ENCODE peak calls at places on chromosome 2, in nine cellular contexts. One of them, this sample, is unnamed.
A peak's percentile ranks its signal among the peaks of the same experiment; 100 is the strongest.

GRCh38 chr2:18603867-18604572 is 14.7 kb upstream of the NT5C1B start:
- DNase-seq in fibroblast of lung: no peak
- DNase-seq in brain microvascular endothelial cell: no peak
- DNase-seq in A673: no peak
- DNase-seq in dorsolateral prefrontal cortex: no peak
- DNase-seq in foreskin keratinocyte: no peak
- DNase-seq in GM23338: no peak
- DNase-seq in PC-9: no peak
- DNase-seq in endodermal cell: no peak
- DNase-seq in this sample: no peak

GRCh38 chr2:152055366-152056108 is 43.3 kb downstream of the CACNB4 start:
- DNase-seq in fibroblast of lung: peak; percentile 90
- DNase-seq in brain microvascular endothelial cell: peak; percentile 56
- DNase-seq in A673: peak; percentile 85
- DNase-seq in dorsolateral prefrontal cortex: no peak
- DNase-seq in foreskin keratinocyte: peak; percentile 75
- DNase-seq in GM23338: no peak
- DNase-seq in PC-9: no peak
- DNase-seq in endodermal cell: no peak
- DNase-seq in this sample: no peak

GRCh38 chr2:178271629-178272333 is 77.5 kb downstream of the OSBPL6 start:
- DNase-seq in fibroblast of lung: peak; percentile 84
- DNase-seq in brain microvascular endothelial cell: no peak
- DNase-seq in A673: no peak
- DNase-seq in dorsolateral prefrontal cortex: peak; percentile 21
- DNase-seq in foreskin keratinocyte: peak; percentile 68
- DNase-seq in GM23338: no peak
- DNase-seq in PC-9: no peak
- DNase-seq in endodermal cell: no peak
- DNase-seq in this sample: no peak

GRCh38 chr2:219060821-219061791 is at the start of gene IHH:
- DNase-seq in fibroblast of lung: peak; percentile 6
- DNase-seq in brain microvascular endothelial cell: no peak
- DNase-seq in A673: no peak
- DNase-seq in dorsolateral prefrontal cortex: no peak
- DNase-seq in foreskin keratinocyte: no peak
- DNase-seq in GM23338: peak; percentile 74
- DNase-seq in PC-9: peak; percentile 27
- DNase-seq in endodermal cell: peak; percentile 81
- DNase-seq in this sample: no peak

GRCh38 chr2:31735716-31736115 is 155.0 kb upstream of the SRD5A2 start:
- DNase-seq in fibroblast of lung: no peak
- DNase-seq in brain microvascular endothelial cell: no peak
- DNase-seq in A673: no peak
- DNase-seq in dorsolateral prefrontal cortex: no peak
- DNase-seq in foreskin keratinocyte: no peak
- DNase-seq in GM23338: no peak
- DNase-seq in PC-9: no peak
- DNase-seq in endodermal cell: no peak
- DNase-seq in this sample: no peak

GRCh38 chr2:173972636-173973035 is 7.5 kb upstream of the SP3 start:
- DNase-seq in fibroblast of lung: peak; percentile 70
- DNase-seq in brain microvascular endothelial cell: no peak
- DNase-seq in A673: no peak
- DNase-seq in dorsolateral prefrontal cortex: no peak
- DNase-seq in foreskin keratinocyte: peak; percentile 80
- DNase-seq in GM23338: no peak
- DNase-seq in PC-9: peak; percentile 95
- DNase-seq in endodermal cell: no peak
- DNase-seq in this sample: no peak

GRCh38 chr2:138391956-138392355 is 109.6 kb upstream of the SPOPL start:
- DNase-seq in fibroblast of lung: peak; percentile 8
- DNase-seq in brain microvascular endothelial cell: no peak
- DNase-seq in A673: no peak
- DNase-seq in dorsolateral prefrontal cortex: no peak
- DNase-seq in foreskin keratinocyte: peak; percentile 25
- DNase-seq in GM23338: no peak
- DNase-seq in PC-9: no peak
- DNase-seq in endodermal cell: no peak
- DNase-seq in this sample: no peak

GRCh38 chr2:134647607-134648256 is 71.1 kb downstream of the TMEM163 start:
- DNase-seq in fibroblast of lung: peak; percentile 2
- DNase-seq in brain microvascular endothelial cell: no peak
- DNase-seq in A673: no peak
- DNase-seq in dorsolateral prefrontal cortex: no peak
- DNase-seq in foreskin keratinocyte: no peak
- DNase-seq in GM23338: no peak
- DNase-seq in PC-9: no peak
- DNase-seq in endodermal cell: no peak
- DNase-seq in this sample: no peak

GRCh38 chr2:30233142-30233961 is 2.0 kb downstream of the LBH start:
- DNase-seq in fibroblast of lung: no peak
- DNase-seq in brain microvascular endothelial cell: no peak
- DNase-seq in A673: no peak
- DNase-seq in dorsolateral prefrontal cortex: no peak
- DNase-seq in foreskin keratinocyte: no peak
- DNase-seq in GM23338: no peak
- DNase-seq in PC-9: no peak
- DNase-seq in endodermal cell: peak; percentile 40
- DNase-seq in this sample: no peak

GRCh38 chr2:136113767-136114070 is 4.2 kb downstream of the CXCR4 start:
- DNase-seq in fibroblast of lung: no peak
- DNase-seq in brain microvascular endothelial cell: no peak
- DNase-seq in A673: no peak
- DNase-seq in dorsolateral prefrontal cortex: no peak
- DNase-seq in foreskin keratinocyte: no peak
- DNase-seq in GM23338: no peak
- DNase-seq in PC-9: no peak
- DNase-seq in endodermal cell: no peak
- DNase-seq in this sample: no peak

GRCh38 chr2:99101697-99102096 is 39.8 kb upstream of the C2orf15 start:
- DNase-seq in fibroblast of lung: no peak
- DNase-seq in brain microvascular endothelial cell: no peak
- DNase-seq in A673: peak; percentile 22
- DNase-seq in dorsolateral prefrontal cortex: no peak
- DNase-seq in foreskin keratinocyte: no peak
- DNase-seq in GM23338: peak; percentile 15
- DNase-seq in PC-9: no peak
- DNase-seq in endodermal cell: no peak
- DNase-seq in this sample: no peak

GRCh38 chr2:230472619-230473018 is 56.6 kb downstream of the SP100 start:
- DNase-seq in fibroblast of lung: peak; percentile 75
- DNase-seq in brain microvascular endothelial cell: peak; percentile 53
- DNase-seq in A673: no peak
- DNase-seq in dorsolateral prefrontal cortex: no peak
- DNase-seq in foreskin keratinocyte: peak; percentile 83
- DNase-seq in GM23338: no peak
- DNase-seq in PC-9: peak; percentile 18
- DNase-seq in endodermal cell: no peak
- DNase-seq in this sample: no peak

GRCh38 chr2:170937980-170938379 is 8.9 kb downstream of the GORASP2 start:
- DNase-seq in fibroblast of lung: no peak
- DNase-seq in brain microvascular endothelial cell: no peak
- DNase-seq in A673: no peak
- DNase-seq in dorsolateral prefrontal cortex: no peak
- DNase-seq in foreskin keratinocyte: no peak
- DNase-seq in GM23338: no peak
- DNase-seq in PC-9: no peak
- DNase-seq in endodermal cell: no peak
- DNase-seq in this sample: no peak

GRCh38 chr2:36322108-36322507 is 33.5 kb upstream of the CRIM1 start:
- DNase-seq in fibroblast of lung: peak; percentile 61
- DNase-seq in brain microvascular endothelial cell: peak; percentile 37
- DNase-seq in A673: peak; percentile 61
- DNase-seq in dorsolateral prefrontal cortex: no peak
- DNase-seq in foreskin keratinocyte: peak; percentile 40
- DNase-seq in GM23338: peak; percentile 67
- DNase-seq in PC-9: no peak
- DNase-seq in endodermal cell: no peak
- DNase-seq in this sample: no peak

GRCh38 chr2:109396338-109397180 is 217.2 kb downstream of the SEPTIN10 start:
- DNase-seq in fibroblast of lung: no peak
- DNase-seq in brain microvascular endothelial cell: no peak
- DNase-seq in A673: no peak
- DNase-seq in dorsolateral prefrontal cortex: no peak
- DNase-seq in foreskin keratinocyte: no peak
- DNase-seq in GM23338: peak; percentile 37
- DNase-seq in PC-9: no peak
- DNase-seq in endodermal cell: peak; percentile 73
- DNase-seq in this sample: no peak

GRCh38 chr2:167127135-167127534 is 238.9 kb downstream of the XIRP2 start:
- DNase-seq in fibroblast of lung: peak; percentile 31
- DNase-seq in brain microvascular endothelial cell: peak; percentile 44
- DNase-seq in A673: peak; percentile 40
- DNase-seq in dorsolateral prefrontal cortex: no peak
- DNase-seq in foreskin keratinocyte: peak; percentile 39
- DNase-seq in GM23338: peak; percentile 23
- DNase-seq in PC-9: no peak
- DNase-seq in endodermal cell: no peak
- DNase-seq in this sample: no peak

GRCh38 chr2:46942891-46943626 is 27.5 kb upstream of the MCFD2 start:
- DNase-seq in fibroblast of lung: no peak
- DNase-seq in brain microvascular endothelial cell: no peak
- DNase-seq in A673: no peak
- DNase-seq in dorsolateral prefrontal cortex: no peak
- DNase-seq in foreskin keratinocyte: no peak
- DNase-seq in GM23338: no peak
- DNase-seq in PC-9: no peak
- DNase-seq in endodermal cell: no peak
- DNase-seq in this sample: no peak

DNA sequence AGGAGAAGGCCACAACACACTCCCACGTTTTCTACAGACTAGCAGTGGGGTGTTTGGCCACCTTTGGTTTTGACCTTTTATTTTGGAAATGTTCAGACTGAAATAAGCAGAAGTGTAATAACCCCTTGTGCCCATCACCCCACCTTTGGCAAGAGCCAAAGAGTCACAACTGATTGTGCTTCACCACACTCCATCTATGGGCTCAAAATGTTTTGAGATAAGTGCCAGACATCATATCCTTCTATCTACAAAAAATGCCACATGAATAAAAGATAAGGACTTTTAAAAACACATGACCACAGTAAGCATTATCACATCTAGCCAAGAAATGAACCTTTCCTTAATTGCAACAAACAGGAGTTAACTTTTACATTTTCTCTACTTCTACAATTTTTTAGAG is 9.9 kb upstream of the GPR35 start:
- DNase-seq in fibroblast of lung: peak; percentile 3
- DNase-seq in brain microvascular endothelial cell: no peak
- DNase-seq in A673: no peak
- DNase-seq in dorsolateral prefrontal cortex: no peak
- DNase-seq in foreskin keratinocyte: no peak
- DNase-seq in GM23338: no peak
- DNase-seq in PC-9: no peak
- DNase-seq in endodermal cell: no peak
- DNase-seq in this sample: no peak
- H3K27ac ChIP-seq in fibroblast of lung: no peak overlapping the region
- H3K27ac ChIP-seq in brain microvascular endothelial cell: no peak overlapping the region
- H3K27ac ChIP-seq in A673: no peak overlapping the region
- H3K27ac ChIP-seq in dorsolateral prefrontal cortex: no peak overlapping the region
- H3K27ac ChIP-seq in foreskin keratinocyte: no peak overlapping the region
- H3K27ac ChIP-seq in GM23338: no peak overlapping the region
- H3K27ac ChIP-seq in PC-9: no peak overlapping the region
- H3K27ac ChIP-seq in endodermal cell: no peak overlapping the region
- H3K27ac ChIP-seq in this sample: no peak overlapping the region

DNA sequence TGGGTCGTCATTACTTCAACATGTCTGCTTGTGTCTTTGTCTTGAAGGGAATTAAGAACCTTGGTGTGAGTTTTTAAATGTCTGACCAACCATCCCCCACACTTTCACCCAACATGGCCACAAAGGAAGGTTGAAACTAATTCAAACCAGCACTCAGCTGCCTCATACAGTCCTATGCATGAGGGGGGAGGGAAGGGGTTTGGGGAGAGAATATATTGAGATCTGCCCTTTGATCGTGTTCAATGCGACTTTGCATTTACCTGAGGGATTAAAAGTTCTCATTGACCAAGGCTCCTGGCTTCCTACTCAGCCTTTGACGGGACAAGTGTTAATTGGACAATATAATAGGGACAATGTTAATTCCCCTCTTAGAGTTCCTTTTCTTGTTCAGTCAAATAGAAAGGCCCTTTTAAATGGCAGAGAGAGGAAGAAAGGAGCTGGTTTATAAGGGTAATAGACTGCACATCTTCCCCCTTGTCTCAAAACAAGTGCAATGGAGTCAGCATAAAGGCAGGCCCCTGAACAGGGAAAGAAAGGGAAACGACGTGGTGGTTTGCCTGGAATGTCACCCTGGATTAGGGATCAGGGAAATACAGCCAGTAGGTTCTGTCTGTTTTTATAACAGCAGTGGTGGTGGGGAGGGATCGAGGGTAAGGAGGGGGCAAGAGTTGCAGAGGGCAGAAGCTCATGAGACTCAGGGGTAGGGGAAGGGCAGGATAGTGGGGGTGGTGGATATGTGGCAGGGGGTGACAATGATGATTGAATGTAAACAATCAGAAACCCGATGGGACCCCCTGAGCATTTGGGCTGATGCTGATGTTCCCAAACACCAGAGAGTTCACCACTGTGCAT is 198.7 kb downstream of the MYCN start:
- DNase-seq in fibroblast of lung: no peak
- DNase-seq in brain microvascular endothelial cell: no peak
- DNase-seq in A673: no peak
- DNase-seq in dorsolateral prefrontal cortex: no peak
- DNase-seq in foreskin keratinocyte: no peak
- DNase-seq in GM23338: no peak
- DNase-seq in PC-9: no peak
- DNase-seq in endodermal cell: peak; percentile 26
- DNase-seq in this sample: no peak
- H3K27ac ChIP-seq in fibroblast of lung: no peak overlapping the region
- H3K27ac ChIP-seq in brain microvascular endothelial cell: no peak overlapping the region
- H3K27ac ChIP-seq in A673: no peak overlapping the region
- H3K27ac ChIP-seq in dorsolateral prefrontal cortex: no peak overlapping the region
- H3K27ac ChIP-seq in foreskin keratinocyte: no peak overlapping the region
- H3K27ac ChIP-seq in GM23338: no peak overlapping the region
- H3K27ac ChIP-seq in PC-9: no peak overlapping the region
- H3K27ac ChIP-seq in endodermal cell: no peak overlapping the region
- H3K27ac ChIP-seq in this sample: no peak overlapping the region

DNA sequence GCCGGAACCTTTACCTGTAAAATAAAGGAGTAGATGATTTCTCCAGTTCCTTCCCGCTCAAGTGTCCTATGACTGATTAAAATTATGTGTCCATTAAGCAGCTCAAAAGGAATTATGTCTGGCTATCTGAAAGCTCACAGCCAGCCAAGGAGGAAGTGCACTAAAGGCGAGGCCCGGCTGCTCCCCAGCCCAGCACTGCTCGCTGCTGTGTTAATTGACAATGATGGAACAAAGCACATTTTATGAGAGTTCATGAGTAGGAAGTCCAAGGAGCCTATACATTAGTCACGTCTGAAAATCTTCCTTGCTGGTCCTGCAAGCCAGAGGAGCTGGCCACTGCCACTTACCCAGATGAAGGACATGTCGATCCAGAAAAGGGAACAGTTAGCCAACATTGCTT is 14.3 kb downstream of the TTC32 start:
- DNase-seq in fibroblast of lung: no peak
- DNase-seq in brain microvascular endothelial cell: no peak
- DNase-seq in A673: no peak
- DNase-seq in dorsolateral prefrontal cortex: no peak
- DNase-seq in foreskin keratinocyte: no peak
- DNase-seq in GM23338: no peak
- DNase-seq in PC-9: no peak
- DNase-seq in endodermal cell: no peak
- DNase-seq in this sample: no peak
- H3K27ac ChIP-seq in fibroblast of lung: no peak overlapping the region
- H3K27ac ChIP-seq in brain microvascular endothelial cell: no peak overlapping the region
- H3K27ac ChIP-seq in A673: no peak overlapping the region
- H3K27ac ChIP-seq in dorsolateral prefrontal cortex: no peak overlapping the region
- H3K27ac ChIP-seq in foreskin keratinocyte: no peak overlapping the region
- H3K27ac ChIP-seq in GM23338: no peak overlapping the region
- H3K27ac ChIP-seq in PC-9: no peak overlapping the region
- H3K27ac ChIP-seq in endodermal cell: no peak overlapping the region
- H3K27ac ChIP-seq in this sample: no peak overlapping the region

GRCh38 chr2:72962911-72963310 is 45.6 kb downstream of the EMX1 start:
- DNase-seq in fibroblast of lung: no peak
- DNase-seq in brain microvascular endothelial cell: no peak
- DNase-seq in A673: no peak
- DNase-seq in dorsolateral prefrontal cortex: no peak
- DNase-seq in foreskin keratinocyte: no peak
- DNase-seq in GM23338: no peak
- DNase-seq in PC-9: no peak
- DNase-seq in endodermal cell: no peak
- DNase-seq in this sample: no peak
- H3K27ac ChIP-seq in fibroblast of lung: no peak overlapping the region
- H3K27ac ChIP-seq in brain microvascular endothelial cell: no peak overlapping the region
- H3K27ac ChIP-seq in A673: no peak overlapping the region
- H3K27ac ChIP-seq in dorsolateral prefrontal cortex: no peak overlapping the region
- H3K27ac ChIP-seq in foreskin keratinocyte: no peak overlapping the region
- H3K27ac ChIP-seq in GM23338: peak overlapping the region; percentile 81
- H3K27ac ChIP-seq in PC-9: no peak overlapping the region
- H3K27ac ChIP-seq in endodermal cell: no peak overlapping the region
- H3K27ac ChIP-seq in this sample: no peak overlapping the region